ENCODE peak calls at places on chromosomes 4 and X, in five cellular contexts. One of them, this sample, is unnamed.

GRCh38 chr4:6221851-6222760 is 21.8 kb upstream of the JAKMIP1 start:
- DNase-seq in K562: peak
- DNase-seq in HepG2: no peak
- DNase-seq in GM12878: no peak
- DNase-seq in HCT116: peak
- DNase-seq in this sample: peak

GRCh38 chr4:3071811-3072210 is 2.5 kb downstream of the HTT-AS start:
- DNase-seq in K562: no peak
- DNase-seq in HepG2: no peak
- DNase-seq in GM12878: no peak
- DNase-seq in HCT116: no peak
- DNase-seq in this sample: no peak

GRCh38 chrX:47563801-47564315 is 2.9 kb downstream of the ARAF start:
- DNase-seq in K562: peak
- DNase-seq in HepG2: no peak
- DNase-seq in GM12878: no peak
- DNase-seq in HCT116: no peak
- DNase-seq in this sample: no peak

GRCh38 chr4:139099366-139099982 is 77.5 kb downstream of the ELF2 start:
- DNase-seq in K562: peak
- DNase-seq in HepG2: peak
- DNase-seq in GM12878: peak
- DNase-seq in HCT116: peak
- DNase-seq in this sample: peak

GRCh38 chrX:134512566-134512965 is 52.6 kb downstream of the HPRT1 start:
- DNase-seq in K562: no peak
- DNase-seq in HepG2: peak
- DNase-seq in GM12878: no peak
- DNase-seq in HCT116: peak
- DNase-seq in this sample: no peak

GRCh38 chr4:157075401-157075800 is 549 bp upstream of the GLRB start:
- DNase-seq in K562: no peak
- DNase-seq in HepG2: no peak
- DNase-seq in GM12878: no peak
- DNase-seq in HCT116: no peak
- DNase-seq in this sample: no peak

GRCh38 chrX:39480966-39481365 is 616.8 kb downstream of the BCOR start:
- DNase-seq in K562: no peak
- DNase-seq in HepG2: no peak
- DNase-seq in GM12878: no peak
- DNase-seq in HCT116: no peak
- DNase-seq in this sample: no peak

GRCh38 chr4:122827258-122827887 is 742 bp downstream of the FGF2 start:
- DNase-seq in K562: peak
- DNase-seq in HepG2: no peak
- DNase-seq in GM12878: peak
- DNase-seq in HCT116: no peak
- DNase-seq in this sample: peak

GRCh38 chr4:155705664-155706063 is 39.0 kb downstream of the GUCY1A1 start:
- DNase-seq in K562: no peak
- DNase-seq in HepG2: peak
- DNase-seq in GM12878: no peak
- DNase-seq in HCT116: no peak
- DNase-seq in this sample: no peak
- TF ChIP-seq ZBTB33 in K562: no peak
- TF ChIP-seq ZBTB33 in HepG2: no peak
- TF ChIP-seq ZBTB33 in GM12878: no peak
- TF ChIP-seq ZBTB33 in HCT116: no peak
- TF ChIP-seq ZBTB33 in this sample: no peak

DNA sequence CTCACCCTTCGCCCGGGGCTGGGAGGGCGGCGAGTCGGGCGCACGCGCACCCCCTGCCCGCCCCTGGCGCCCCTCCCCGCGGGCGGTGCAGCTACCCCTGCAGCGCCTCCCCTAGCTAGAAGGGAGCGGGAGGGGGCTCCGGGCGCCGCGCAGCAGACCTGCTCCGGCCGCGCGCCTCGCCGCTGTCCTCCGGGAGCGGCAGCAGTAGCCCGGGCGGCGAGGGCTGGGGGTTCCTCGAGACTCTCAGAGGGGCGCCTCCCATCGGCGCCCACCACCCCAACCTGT is at the start of gene NPNT:
- DNase-seq in K562: no peak
- DNase-seq in HepG2: no peak
- DNase-seq in GM12878: no peak
- DNase-seq in HCT116: no peak
- DNase-seq in this sample: peak
- TF ChIP-seq ZBTB33 in K562: no peak
- TF ChIP-seq ZBTB33 in HepG2: no peak
- TF ChIP-seq ZBTB33 in GM12878: no peak
- TF ChIP-seq ZBTB33 in HCT116: no peak
- TF ChIP-seq ZBTB33 in this sample: no peak

DNA sequence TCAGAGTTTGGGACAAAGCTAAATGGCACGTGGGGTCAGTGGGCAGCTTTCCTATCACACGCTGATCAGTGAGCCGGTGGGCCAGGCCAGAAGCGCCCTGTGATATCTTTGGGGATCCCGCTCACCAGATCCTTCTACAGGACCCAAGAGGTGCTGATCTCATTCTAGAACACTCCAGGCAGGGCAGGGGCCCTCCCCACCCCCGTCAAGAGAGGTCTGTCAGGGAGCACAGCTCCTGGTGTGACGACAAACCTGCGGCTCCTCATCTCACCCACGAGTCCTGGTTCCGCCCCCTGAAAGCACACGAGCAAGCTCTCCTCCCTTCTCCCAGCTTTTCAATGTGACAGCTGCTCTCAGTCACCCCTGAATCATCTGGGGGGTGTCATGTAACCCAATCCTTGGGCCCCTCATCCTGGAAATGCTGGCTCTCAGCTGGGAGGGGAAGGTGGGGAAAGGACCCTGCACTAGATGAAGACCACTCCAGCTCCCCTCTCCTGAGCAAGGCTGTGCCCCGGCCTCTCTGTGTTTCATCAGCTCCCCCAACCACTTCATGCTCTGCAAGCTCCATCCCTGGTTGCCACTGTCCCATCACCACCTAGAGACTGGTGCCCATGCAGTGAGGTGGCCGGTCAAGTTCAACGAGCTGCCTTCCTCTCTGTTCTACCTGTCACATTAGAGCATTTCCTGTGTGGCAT is 4.6 kb downstream of the HCFC1 start:
- DNase-seq in K562: peak
- DNase-seq in HepG2: no peak
- DNase-seq in GM12878: no peak
- DNase-seq in HCT116: no peak
- DNase-seq in this sample: no peak
- TF ChIP-seq ZBTB33 in K562: no peak
- TF ChIP-seq ZBTB33 in HepG2: no peak
- TF ChIP-seq ZBTB33 in GM12878: no peak
- TF ChIP-seq ZBTB33 in HCT116: no peak
- TF ChIP-seq ZBTB33 in this sample: no peak

GRCh38 chr4:126986828-126987227 is 645.9 kb upstream of the INTU start:
- DNase-seq in K562: no peak
- DNase-seq in HepG2: no peak
- DNase-seq in GM12878: no peak
- DNase-seq in HCT116: no peak
- DNase-seq in this sample: no peak
- TF ChIP-seq ZBTB33 in K562: no peak
- TF ChIP-seq ZBTB33 in HepG2: no peak
- TF ChIP-seq ZBTB33 in GM12878: no peak
- TF ChIP-seq ZBTB33 in HCT116: no peak
- TF ChIP-seq ZBTB33 in this sample: no peak

DNA sequence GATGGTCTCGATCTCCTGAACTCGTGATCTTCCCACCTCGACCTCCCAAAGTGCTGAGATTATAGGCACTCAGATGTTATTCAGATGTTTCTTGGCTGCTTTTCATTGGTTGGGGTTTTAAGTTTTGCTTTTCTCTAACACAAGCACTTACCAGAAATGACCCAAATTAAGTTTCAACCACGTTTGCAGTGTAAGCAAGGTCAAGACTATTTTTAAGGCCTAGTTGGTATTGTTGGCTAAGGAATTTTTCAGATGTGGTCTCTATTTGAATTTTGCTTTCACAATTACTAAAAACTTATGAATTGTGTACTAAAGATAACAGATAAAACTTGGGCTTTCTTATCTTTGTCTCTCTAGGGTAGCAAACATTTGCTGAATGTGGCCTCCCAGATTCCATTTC is 1756.9 kb upstream of the TENM3 start:
- DNase-seq in K562: no peak
- DNase-seq in HepG2: no peak
- DNase-seq in GM12878: peak
- DNase-seq in HCT116: no peak
- DNase-seq in this sample: no peak
- TF ChIP-seq ZBTB33 in K562: no peak
- TF ChIP-seq ZBTB33 in HepG2: no peak
- TF ChIP-seq ZBTB33 in GM12878: no peak
- TF ChIP-seq ZBTB33 in HCT116: no peak
- TF ChIP-seq ZBTB33 in this sample: no peak

DNA sequence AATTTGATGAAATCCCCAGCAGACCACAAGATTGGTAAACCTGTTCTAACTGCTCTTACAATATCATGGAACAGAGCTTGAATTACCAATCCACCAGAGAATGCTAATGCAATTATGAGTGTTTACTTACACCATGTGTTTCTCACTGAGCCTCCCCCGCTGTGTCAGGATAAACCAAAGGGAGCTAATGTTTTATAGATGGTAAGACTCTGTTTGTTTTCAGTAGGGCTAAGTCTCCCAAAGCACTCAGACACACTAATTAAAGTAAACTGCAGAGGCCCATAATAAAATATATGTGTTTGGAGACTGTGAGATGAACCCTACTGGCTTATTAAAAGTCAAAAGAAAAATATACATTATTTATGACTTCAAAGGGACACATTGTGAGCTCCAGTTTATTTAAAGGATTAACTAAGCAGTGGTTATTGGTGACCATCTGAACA is 261.7 kb upstream of the FAM241A start:
- DNase-seq in K562: no peak
- DNase-seq in HepG2: no peak
- DNase-seq in GM12878: no peak
- DNase-seq in HCT116: no peak
- DNase-seq in this sample: no peak
- TF ChIP-seq ZBTB33 in K562: no peak
- TF ChIP-seq ZBTB33 in HepG2: no peak
- TF ChIP-seq ZBTB33 in GM12878: no peak
- TF ChIP-seq ZBTB33 in HCT116: no peak
- TF ChIP-seq ZBTB33 in this sample: no peak

GRCh38 chrX:32116047-32116446 is 1044.2 kb upstream of the FTHL17 start:
- DNase-seq in K562: peak
- DNase-seq in HepG2: no peak
- DNase-seq in GM12878: no peak
- DNase-seq in HCT116: no peak
- DNase-seq in this sample: no peak
- TF ChIP-seq ZBTB33 in K562: no peak
- TF ChIP-seq ZBTB33 in HepG2: no peak
- TF ChIP-seq ZBTB33 in GM12878: no peak
- TF ChIP-seq ZBTB33 in HCT116: no peak
- TF ChIP-seq ZBTB33 in this sample: no peak